ENCODE peak calls at places on chromosome 7, in eight cellular contexts. One of them, this sample, is unnamed.

GRCh38 chr7:108529341-108529740 is 3.4 kb upstream of the PNPLA8 start:
- DNase-seq in fibroblast of pulmonary artery: no peak
- DNase-seq in bronchial epithelial cell: no peak
- DNase-seq in heart left ventricle: no peak
- DNase-seq in colonic mucosa: no peak
- DNase-seq in spleen: no peak
- DNase-seq in endothelial cell: no peak
- DNase-seq in RWPE1: no peak
- DNase-seq in this sample: no peak

GRCh38 chr7:74006032-74006431 is 21.9 kb upstream of the ELN start:
- DNase-seq in endothelial cell: no peak
- DNase-seq in fibroblast of pulmonary artery: no peak
- DNase-seq in heart left ventricle: no peak
- DNase-seq in RWPE1: no peak
- DNase-seq in colonic mucosa: no peak
- DNase-seq in bronchial epithelial cell: no peak
- DNase-seq in spleen: no peak
- DNase-seq in this sample: no peak

GRCh38 chr7:89605362-89605761 is 548.9 kb upstream of the STEAP1 start:
- DNase-seq in endothelial cell: no peak
- DNase-seq in spleen: no peak
- DNase-seq in heart left ventricle: no peak
- DNase-seq in bronchial epithelial cell: no peak
- DNase-seq in fibroblast of pulmonary artery: no peak
- DNase-seq in colonic mucosa: no peak
- DNase-seq in RWPE1: no peak
- DNase-seq in this sample: no peak

GRCh38 chr7:46468753-46469356 is 547.8 kb upstream of the IGFBP3 start:
- DNase-seq in bronchial epithelial cell: no peak
- DNase-seq in heart left ventricle: no peak
- DNase-seq in endothelial cell: peak
- DNase-seq in fibroblast of pulmonary artery: peak
- DNase-seq in RWPE1: no peak
- DNase-seq in colonic mucosa: no peak
- DNase-seq in spleen: no peak
- DNase-seq in this sample: peak

GRCh38 chr7:129951076-129952011 is 1.4 kb downstream of the UBE2H start:
- DNase-seq in colonic mucosa: peak
- DNase-seq in spleen: no peak
- DNase-seq in endothelial cell: peak
- DNase-seq in fibroblast of pulmonary artery: no peak
- DNase-seq in RWPE1: no peak
- DNase-seq in bronchial epithelial cell: no peak
- DNase-seq in heart left ventricle: peak
- DNase-seq in this sample: peak

GRCh38 chr7:143384741-143385631 is 3.8 kb downstream of the ZYX start:
- DNase-seq in heart left ventricle: no peak
- DNase-seq in endothelial cell: no peak
- DNase-seq in bronchial epithelial cell: no peak
- DNase-seq in fibroblast of pulmonary artery: peak
- DNase-seq in colonic mucosa: no peak
- DNase-seq in RWPE1: no peak
- DNase-seq in spleen: no peak
- DNase-seq in this sample: no peak

GRCh38 chr7:40374575-40374974 is 239.8 kb downstream of the SUGCT start:
- DNase-seq in fibroblast of pulmonary artery: no peak
- DNase-seq in spleen: no peak
- DNase-seq in bronchial epithelial cell: peak
- DNase-seq in RWPE1: no peak
- DNase-seq in endothelial cell: no peak
- DNase-seq in heart left ventricle: no peak
- DNase-seq in colonic mucosa: no peak
- DNase-seq in this sample: no peak

GRCh38 chr7:128098629-128099028 is 67.4 kb upstream of the LRRC4 start:
- DNase-seq in endothelial cell: no peak
- DNase-seq in heart left ventricle: no peak
- DNase-seq in fibroblast of pulmonary artery: no peak
- DNase-seq in RWPE1: no peak
- DNase-seq in spleen: no peak
- DNase-seq in colonic mucosa: no peak
- DNase-seq in bronchial epithelial cell: no peak
- DNase-seq in this sample: no peak

GRCh38 chr7:157875230-157876179 is 538.7 kb downstream of the DNAJB6 start:
- DNase-seq in colonic mucosa: no peak
- DNase-seq in heart left ventricle: peak
- DNase-seq in fibroblast of pulmonary artery: no peak
- DNase-seq in spleen: peak
- DNase-seq in endothelial cell: no peak
- DNase-seq in bronchial epithelial cell: no peak
- DNase-seq in RWPE1: no peak
- DNase-seq in this sample: peak

GRCh38 chr7:26376208-26376917 is 84.7 kb downstream of the SNX10 start:
- DNase-seq in RWPE1: no peak
- DNase-seq in fibroblast of pulmonary artery: no peak
- DNase-seq in endothelial cell: peak
- DNase-seq in heart left ventricle: no peak
- DNase-seq in bronchial epithelial cell: no peak
- DNase-seq in colonic mucosa: peak
- DNase-seq in spleen: peak
- DNase-seq in this sample: peak

GRCh38 chr7:76428868-76429805 is 4.4 kb downstream of the ZP3 start:
- DNase-seq in heart left ventricle: peak
- DNase-seq in fibroblast of pulmonary artery: peak
- DNase-seq in endothelial cell: peak
- DNase-seq in colonic mucosa: no peak
- DNase-seq in RWPE1: no peak
- DNase-seq in spleen: no peak
- DNase-seq in bronchial epithelial cell: peak
- DNase-seq in this sample: no peak

GRCh38 chr7:24075426-24075810 is 208.6 kb upstream of the NPY start:
- DNase-seq in heart left ventricle: no peak
- DNase-seq in spleen: no peak
- DNase-seq in RWPE1: peak
- DNase-seq in fibroblast of pulmonary artery: no peak
- DNase-seq in bronchial epithelial cell: no peak
- DNase-seq in endothelial cell: no peak
- DNase-seq in colonic mucosa: no peak
- DNase-seq in this sample: no peak

GRCh38 chr7:85508642-85509429 is 322.0 kb upstream of the SEMA3D start:
- DNase-seq in heart left ventricle: no peak
- DNase-seq in RWPE1: no peak
- DNase-seq in endothelial cell: no peak
- DNase-seq in spleen: no peak
- DNase-seq in fibroblast of pulmonary artery: peak
- DNase-seq in colonic mucosa: no peak
- DNase-seq in bronchial epithelial cell: peak
- DNase-seq in this sample: no peak

GRCh38 chr7:65731562-65732035 is 141.3 kb upstream of the VKORC1L1 start:
- DNase-seq in endothelial cell: peak
- DNase-seq in bronchial epithelial cell: peak
- DNase-seq in heart left ventricle: no peak
- DNase-seq in spleen: no peak
- DNase-seq in colonic mucosa: no peak
- DNase-seq in fibroblast of pulmonary artery: no peak
- DNase-seq in RWPE1: no peak
- DNase-seq in this sample: peak

GRCh38 chr7:145398758-145399157 is 562.9 kb upstream of the TPK1 start:
- DNase-seq in colonic mucosa: no peak
- DNase-seq in heart left ventricle: no peak
- DNase-seq in endothelial cell: no peak
- DNase-seq in fibroblast of pulmonary artery: peak
- DNase-seq in RWPE1: no peak
- DNase-seq in bronchial epithelial cell: no peak
- DNase-seq in spleen: no peak
- DNase-seq in this sample: no peak

GRCh38 chr7:54833021-54833467 is 74.0 kb upstream of the SEC61G start:
- DNase-seq in fibroblast of pulmonary artery: no peak
- DNase-seq in bronchial epithelial cell: no peak
- DNase-seq in RWPE1: no peak
- DNase-seq in colonic mucosa: no peak
- DNase-seq in endothelial cell: no peak
- DNase-seq in spleen: no peak
- DNase-seq in heart left ventricle: no peak
- DNase-seq in this sample: peak

DNA sequence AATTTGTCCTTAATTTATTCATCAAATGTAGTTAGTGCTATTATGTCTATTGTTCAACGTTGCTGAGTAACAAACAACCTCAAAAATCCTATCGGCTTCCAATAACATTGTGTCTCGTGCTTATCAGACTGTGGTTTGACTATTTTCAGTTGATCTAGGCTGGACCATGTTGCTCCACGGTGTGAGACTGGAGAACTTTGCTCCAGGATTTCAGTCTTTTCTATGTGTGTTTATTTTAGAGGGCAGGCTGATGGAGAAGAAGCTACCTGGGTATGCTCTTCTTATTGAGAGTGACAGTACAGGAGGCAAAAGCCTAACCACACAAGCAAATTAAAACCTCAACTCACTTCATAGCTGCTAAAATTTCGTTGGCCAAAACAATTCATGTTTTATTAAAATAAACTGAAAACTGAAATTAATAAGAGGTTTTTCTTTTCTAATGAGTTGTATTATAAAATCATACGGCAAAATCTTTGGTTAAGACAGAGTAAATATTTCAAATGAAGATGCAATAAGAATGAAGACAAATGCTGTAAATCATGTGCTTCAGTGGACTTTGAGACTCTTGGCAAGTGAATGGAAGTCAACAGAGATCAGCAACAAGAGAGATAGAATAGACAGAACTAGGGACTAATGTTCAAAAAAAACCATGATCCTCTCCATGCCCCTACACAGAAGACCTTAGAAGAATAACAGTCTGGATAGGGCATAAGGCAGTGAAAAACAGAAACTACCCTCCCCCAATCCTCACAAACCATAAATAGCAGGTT is 418.0 kb upstream of the ETV1 start:
- DNase-seq in bronchial epithelial cell: no peak
- DNase-seq in heart left ventricle: no peak
- DNase-seq in spleen: no peak
- DNase-seq in fibroblast of pulmonary artery: no peak
- DNase-seq in endothelial cell: no peak
- DNase-seq in colonic mucosa: no peak
- DNase-seq in RWPE1: no peak
- DNase-seq in this sample: no peak
- TF ChIP-seq CTCF in bronchial epithelial cell: no peak
- TF ChIP-seq CTCF in heart left ventricle: no peak
- TF ChIP-seq CTCF in spleen: no peak
- TF ChIP-seq CTCF in fibroblast of pulmonary artery: no peak
- TF ChIP-seq CTCF in endothelial cell: no peak
- TF ChIP-seq CTCF in colonic mucosa: no peak
- TF ChIP-seq CTCF in RWPE1: no peak
- TF ChIP-seq CTCF in this sample: no peak

DNA sequence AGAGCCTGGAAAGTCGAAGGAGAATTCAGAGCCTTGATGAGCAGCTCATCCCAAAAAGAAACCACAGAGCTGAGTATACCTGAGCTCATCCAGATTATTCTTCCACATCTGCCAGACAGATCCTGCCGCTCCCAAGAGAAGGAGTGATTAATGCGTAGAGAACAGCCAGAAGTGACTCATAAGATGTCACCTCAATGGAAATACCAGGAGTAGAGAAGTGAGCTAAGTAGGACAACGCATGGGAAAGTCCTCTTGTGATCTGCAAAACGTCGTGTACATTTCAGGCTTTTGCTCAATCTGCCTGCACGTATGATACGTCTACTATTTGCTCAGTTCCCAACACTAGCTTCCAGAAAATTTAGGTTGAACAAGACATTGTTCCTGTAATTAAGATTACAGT is 230.5 kb upstream of the AUTS2 start:
- DNase-seq in fibroblast of pulmonary artery: no peak
- DNase-seq in spleen: no peak
- DNase-seq in RWPE1: no peak
- DNase-seq in colonic mucosa: no peak
- DNase-seq in bronchial epithelial cell: no peak
- DNase-seq in heart left ventricle: no peak
- DNase-seq in endothelial cell: no peak
- DNase-seq in this sample: no peak
- TF ChIP-seq CTCF in fibroblast of pulmonary artery: no peak
- TF ChIP-seq CTCF in spleen: no peak
- TF ChIP-seq CTCF in RWPE1: no peak
- TF ChIP-seq CTCF in colonic mucosa: no peak
- TF ChIP-seq CTCF in bronchial epithelial cell: no peak
- TF ChIP-seq CTCF in heart left ventricle: no peak
- TF ChIP-seq CTCF in endothelial cell: no peak
- TF ChIP-seq CTCF in this sample: no peak

GRCh38 chr7:122550545-122550944 is 148.4 kb downstream of the RNF133 start:
- DNase-seq in RWPE1: no peak
- DNase-seq in colonic mucosa: no peak
- DNase-seq in bronchial epithelial cell: peak
- DNase-seq in spleen: no peak
- DNase-seq in endothelial cell: no peak
- DNase-seq in heart left ventricle: no peak
- DNase-seq in fibroblast of pulmonary artery: peak
- DNase-seq in this sample: no peak
- TF ChIP-seq CTCF in RWPE1: no peak
- TF ChIP-seq CTCF in colonic mucosa: no peak
- TF ChIP-seq CTCF in bronchial epithelial cell: no peak
- TF ChIP-seq CTCF in spleen: no peak
- TF ChIP-seq CTCF in endothelial cell: no peak
- TF ChIP-seq CTCF in heart left ventricle: no peak
- TF ChIP-seq CTCF in fibroblast of pulmonary artery: no peak
- TF ChIP-seq CTCF in this sample: no peak

GRCh38 chr7:154584352-154585252 is 418.3 kb downstream of the PAXIP1 start:
- DNase-seq in fibroblast of pulmonary artery: no peak
- DNase-seq in heart left ventricle: no peak
- DNase-seq in bronchial epithelial cell: no peak
- DNase-seq in spleen: no peak
- DNase-seq in endothelial cell: no peak
- DNase-seq in colonic mucosa: no peak
- DNase-seq in RWPE1: peak
- DNase-seq in this sample: no peak
- TF ChIP-seq CTCF in fibroblast of pulmonary artery: no peak
- TF ChIP-seq CTCF in heart left ventricle: no peak
- TF ChIP-seq CTCF in bronchial epithelial cell: no peak
- TF ChIP-seq CTCF in spleen: peak
- TF ChIP-seq CTCF in endothelial cell: peak
- TF ChIP-seq CTCF in colonic mucosa: no peak
- TF ChIP-seq CTCF in RWPE1: no peak
- TF ChIP-seq CTCF in this sample: peak

DNA sequence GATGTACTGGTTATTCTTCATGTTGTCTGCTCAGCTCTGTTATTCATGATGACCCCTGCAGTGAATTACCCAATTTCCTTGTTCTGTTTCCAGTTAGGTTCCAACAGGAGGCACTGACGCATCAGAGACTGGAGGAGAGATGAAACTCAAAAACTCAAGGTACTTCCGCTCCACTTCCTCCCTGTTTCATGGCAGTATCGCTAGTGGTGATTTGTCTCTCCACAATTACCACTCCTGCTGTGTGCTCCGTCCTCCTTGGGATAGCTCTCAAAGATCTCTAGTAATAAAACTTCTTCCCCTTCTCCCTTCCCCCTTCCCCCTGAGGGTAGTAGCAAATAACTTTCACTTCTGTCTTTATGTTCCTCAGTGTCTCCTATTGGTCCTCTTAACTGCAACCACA is 107.4 kb upstream of the ABCB5 start:
- DNase-seq in endothelial cell: no peak
- DNase-seq in bronchial epithelial cell: peak
- DNase-seq in heart left ventricle: no peak
- DNase-seq in fibroblast of pulmonary artery: no peak
- DNase-seq in spleen: no peak
- DNase-seq in colonic mucosa: no peak
- DNase-seq in RWPE1: no peak
- DNase-seq in this sample: no peak
- TF ChIP-seq CTCF in endothelial cell: no peak
- TF ChIP-seq CTCF in bronchial epithelial cell: no peak
- TF ChIP-seq CTCF in heart left ventricle: no peak
- TF ChIP-seq CTCF in fibroblast of pulmonary artery: no peak
- TF ChIP-seq CTCF in spleen: no peak
- TF ChIP-seq CTCF in colonic mucosa: no peak
- TF ChIP-seq CTCF in RWPE1: no peak
- TF ChIP-seq CTCF in this sample: no peak